ENCODE peak calls at places on chromosomes 12 and 14, in eight cellular contexts. S, Z, U, Q, H, N, W and C are unnamed samples.

GRCh38 chr12:14643247-14643646 is 53.2 kb downstream of the GUCY2C start:
- ATAC-seq in S (no peak), Z (no peak), U (no peak), Q (peak; percentile 53), H (no peak), N (no peak), W (peak; percentile 54), C (no peak)

GRCh38 chr12:83505586-83505985 is 818.9 kb downstream of the TMTC2 start:
- ATAC-seq in S (no peak), Z (no peak), U (no peak), Q (no peak), H (no peak), N (no peak), W (no peak), C (no peak)

GRCh38 chr12:101039848-101040531 is 170.0 kb downstream of the SLC5A8 start:
- ATAC-seq in S (no peak), Z (no peak), U (no peak), Q (peak; percentile 54), H (no peak), N (no peak), W (no peak), C (no peak)

GRCh38 chr14:30569216-30569902 is 10.4 kb downstream of the G2E3 start:
- ATAC-seq in S (peak; percentile 28), Z (peak; percentile 38), U (peak; percentile 90), Q (no peak), H (no peak), N (no peak), W (no peak), C (no peak)

GRCh38 chr12:67592228-67593011 is 56.1 kb upstream of the DYRK2 start:
- ATAC-seq in S (no peak), Z (peak; percentile 56), U (no peak), Q (peak; percentile 83), H (peak; percentile 71), N (peak; percentile 53), W (peak; percentile 26), C (peak; percentile 45)

GRCh38 chr14:63453443-63453936 is 89.7 kb downstream of the PPP2R5E start:
- ATAC-seq in S (no peak), Z (no peak), U (no peak), Q (no peak), H (no peak), N (no peak), W (no peak), C (no peak)

GRCh38 chr12:19857197-19857596 is 417.9 kb downstream of the AEBP2 start:
- ATAC-seq in S (no peak), Z (no peak), U (no peak), Q (no peak), H (no peak), N (peak; percentile 24), W (no peak), C (no peak)

GRCh38 chr12:28611501-28611900 is 421.2 kb downstream of the CCDC91 start:
- ATAC-seq in S (no peak), Z (peak; percentile 37), U (no peak), Q (no peak), H (no peak), N (no peak), W (no peak), C (no peak)

GRCh38 chr12:571795-572531 is 91.3 kb downstream of the NINJ2 start:
- ATAC-seq in S (no peak), Z (no peak), U (peak; percentile 3), Q (no peak), H (no peak), N (peak; percentile 35), W (no peak), C (no peak)

GRCh38 chr14:104372390-104373054 is 207.0 kb upstream of the C14orf180 start:
- ATAC-seq in S (no peak), Z (no peak), U (no peak), Q (no peak), H (no peak), N (no peak), W (no peak), C (no peak)

GRCh38 chr14:99189201-99189801 is 82.7 kb downstream of the BCL11B start:
- ATAC-seq in S (peak; percentile 9), Z (no peak), U (no peak), Q (peak; percentile 36), H (peak; percentile 13), N (no peak), W (peak; percentile 22), C (no peak)

GRCh38 chr12:113204806-113205205 is 16.5 kb upstream of the TPCN1 start:
- ATAC-seq in S (no peak), Z (no peak), U (no peak), Q (no peak), H (no peak), N (no peak), W (no peak), C (no peak)

GRCh38 chr14:105858676-105859025 is 332.3 kb downstream of the TMEM121 start:
- ATAC-seq in S (no peak), Z (no peak), U (peak; percentile 15), Q (peak; percentile 18), H (peak; percentile 15), N (no peak), W (peak; percentile 9), C (no peak)

GRCh38 chr14:51424569-51425251 is 184.7 kb downstream of the TMX1 start:
- ATAC-seq in S (peak; percentile 53), Z (no peak), U (no peak), Q (no peak), H (no peak), N (peak; percentile 92), W (no peak), C (no peak)

GRCh38 chr12:116202940-116203339 is 74.6 kb downstream of the MED13L start:
- ATAC-seq in S (peak; percentile 50), Z (no peak), U (no peak), Q (no peak), H (no peak), N (no peak), W (no peak), C (no peak)

GRCh38 chr12:6666211-6666610 is 3.3 kb upstream of the ING4 start:
- ATAC-seq in S (no peak), Z (no peak), U (no peak), Q (no peak), H (no peak), N (no peak), W (no peak), C (no peak)

GRCh38 chr12:104823985-104824441 is 134.1 kb downstream of the SLC41A2 start:
- ATAC-seq in S (no peak), Z (peak; percentile 27), U (no peak), Q (no peak), H (no peak), N (peak; percentile 37), W (no peak), C (no peak)

GRCh38 chr14:72515779-72516770 is 377.8 kb downstream of the DPF3 start:
- ATAC-seq in S (no peak), Z (peak; percentile 52), U (peak; percentile 61), Q (no peak), H (no peak), N (no peak), W (no peak), C (no peak)

GRCh38 chr14:68964300-68965093 is 14.6 kb downstream of the ACTN1 start:
- ATAC-seq in S (no peak), Z (no peak), U (peak; percentile 79), Q (no peak), H (no peak), N (no peak), W (no peak), C (no peak)

GRCh38 chr12:131049569-131050339 is 96.0 kb downstream of the ADGRD1 start:
- ATAC-seq in S (no peak), Z (no peak), U (no peak), Q (no peak), H (no peak), N (peak; percentile 3), W (no peak), C (no peak)

GRCh38 chr12:99110212-99110611 is 465.1 kb downstream of the APAF1 start:
- ATAC-seq in S (no peak), Z (no peak), U (no peak), Q (no peak), H (no peak), N (no peak), W (no peak), C (no peak)

GRCh38 chr14:47919994-47920393 is 244.6 kb upstream of the MDGA2 start:
- ATAC-seq in S (no peak), Z (no peak), U (no peak), Q (no peak), H (no peak), N (no peak), W (no peak), C (peak; percentile 8)

GRCh38 chr12:98738002-98738401 is 92.9 kb downstream of the APAF1 start:
- ATAC-seq in S (no peak), Z (no peak), U (no peak), Q (no peak), H (no peak), N (no peak), W (no peak), C (no peak)

GRCh38 chr12:1830981-1831930 is 10.9 kb downstream of the LRTM2 start:
- ATAC-seq in S (peak; percentile 83), Z (peak; percentile 13), U (peak; percentile 86), Q (peak; percentile 30), H (no peak), N (peak; percentile 62), W (no peak), C (no peak)

GRCh38 chr12:117069926-117070900 is 29.0 kb downstream of the TESC start:
- ATAC-seq in S (no peak), Z (no peak), U (no peak), Q (no peak), H (no peak), N (peak; percentile 35), W (no peak), C (peak; percentile 67)

GRCh38 chr14:90107789-90108188 is 46.0 kb downstream of the KCNK13 start:
- ATAC-seq in S (no peak), Z (no peak), U (no peak), Q (no peak), H (no peak), N (no peak), W (no peak), C (no peak)

GRCh38 chr12:122887817-122888212 is 8.1 kb downstream of the VPS37B start:
- ATAC-seq in S (no peak), Z (peak; percentile 2), U (no peak), Q (peak; percentile 27), H (no peak), N (no peak), W (peak; percentile 2), C (peak; percentile 52)

GRCh38 chr12:69348162-69348938 is at the start of gene LYZ:
- ATAC-seq in S (no peak), Z (peak; percentile 51), U (peak; percentile 99), Q (no peak), H (no peak), N (peak; percentile 77), W (no peak), C (no peak)

GRCh38 chr12:54526800-54527630 is 22.4 kb upstream of the PDE1B start:
- ATAC-seq in S (peak; percentile 96), Z (peak; percentile 49), U (peak; percentile 53), Q (no peak), H (no peak), N (peak; percentile 46), W (no peak), C (peak; percentile 59)

GRCh38 chr12:32993404-32993803 is 96.8 kb upstream of the PKP2 start:
- ATAC-seq in S (no peak), Z (peak; percentile 71), U (no peak), Q (no peak), H (no peak), N (no peak), W (no peak), C (no peak)

GRCh38 chr14:85528882-85529585 is 910 bp upstream of the FLRT2 start:
- ATAC-seq in S (no peak), Z (no peak), U (peak; percentile 12), Q (no peak), H (no peak), N (no peak), W (no peak), C (no peak)

GRCh38 chr12:62767506-62767905 is 167.4 kb downstream of the PPM1H start:
- ATAC-seq in S (no peak), Z (peak; percentile 85), U (no peak), Q (no peak), H (no peak), N (no peak), W (no peak), C (no peak)

GRCh38 chr14:22071001-22071400 is 397.4 kb upstream of the OR4E1 start:
- ATAC-seq in S (peak; percentile 22), Z (no peak), U (peak; percentile 31), Q (peak; percentile 74), H (peak; percentile 86), N (no peak), W (peak; percentile 84), C (peak; percentile 100)

GRCh38 chr12:124332900-124333299 is 38.0 kb downstream of the RFLNA start:
- ATAC-seq in S (no peak), Z (no peak), U (no peak), Q (no peak), H (no peak), N (no peak), W (no peak), C (no peak)